ENCODE peak calls at places on chromosomes 12 and 14, in four cellular contexts. L is mucosa of descending colon, Q is NB4, V is progenitor cell of endocrine pancreas. A is an unnamed sample.

GRCh38 chr12:65742481-65742971 is 81.8 kb upstream of the HMGA2 start:
- DNase-seq in L (no peak), Q (no peak), V (no peak), A (peak)

GRCh38 chr12:25130741-25131188 is 64.2 kb downstream of the DNAI7 start:
- DNase-seq in L (no peak), Q (peak), V (no peak), A (no peak)

GRCh38 chr14:95254356-95254755 is 65.4 kb downstream of the CLMN start:
- DNase-seq in L (no peak), Q (no peak), V (no peak), A (no peak)

GRCh38 chr12:52025301-52026172 is 18.8 kb downstream of the TAMALIN start:
- DNase-seq in L (peak), Q (peak), V (peak), A (peak)

GRCh38 chr14:77324816-77325745 is 4.2 kb downstream of the GSTZ1 start:
- DNase-seq in L (no peak), Q (no peak), V (no peak), A (no peak)

GRCh38 chr14:37697489-37698121 is 102.2 kb downstream of the TTC6 start:
- DNase-seq in L (no peak), Q (no peak), V (no peak), A (no peak)

GRCh38 chr12:117321572-117321971 is 39.9 kb downstream of the NOS1 start:
- DNase-seq in L (no peak), Q (peak), V (no peak), A (no peak)

GRCh38 chr12:71661977-71662522 is 1.6 kb downstream of the ZFC3H1 start:
- DNase-seq in L (no peak), Q (no peak), V (no peak), A (no peak)

GRCh38 chr14:27228053-27228452 is 630.2 kb upstream of the NOVA1 start:
- DNase-seq in L (no peak), Q (no peak), V (no peak), A (no peak)

GRCh38 chr12:76276499-76277151 is 71.6 kb downstream of the BBS10 start:
- DNase-seq in L (no peak), Q (no peak), V (no peak), A (no peak)

GRCh38 chr12:105355752-105356151 is 25.3 kb downstream of the C12orf75 start:
- DNase-seq in L (no peak), Q (no peak), V (no peak), A (no peak)

GRCh38 chr12:78343657-78344056 is 513.0 kb downstream of the NAV3 start:
- DNase-seq in L (no peak), Q (no peak), V (no peak), A (no peak)

GRCh38 chr12:69527506-69528272 is 57.5 kb downstream of the FRS2 start:
- DNase-seq in L (no peak), Q (no peak), V (no peak), A (no peak)

GRCh38 chr14:24456980-24457379 is 14.4 kb upstream of the SDR39U1 start:
- DNase-seq in L (no peak), Q (no peak), V (no peak), A (no peak)

GRCh38 chr12:123488539-123489230 is 30.7 kb downstream of the SNRNP35 start:
- DNase-seq in L (no peak), Q (no peak), V (no peak), A (no peak)

GRCh38 chr14:92649934-92650545 is 98.4 kb downstream of the LGMN start:
- DNase-seq in L (peak), Q (peak), V (no peak), A (no peak)

GRCh38 chr12:50314629-50315312 is 31.5 kb upstream of the LIMA1 start:
- DNase-seq in L (no peak), Q (peak), V (no peak), A (peak)

GRCh38 chr14:75226755-75227544 is 50.5 kb upstream of the TMED10 start:
- DNase-seq in L (no peak), Q (no peak), V (no peak), A (no peak)

GRCh38 chr14:77663289-77663688 is 44.5 kb downstream of the ALKBH1 start:
- DNase-seq in L (no peak), Q (no peak), V (no peak), A (no peak)

GRCh38 chr14:34423445-34423844 is 38.6 kb downstream of the SPTSSA start:
- DNase-seq in L (no peak), Q (no peak), V (no peak), A (no peak)

GRCh38 chr12:24379038-24379437 is 429.6 kb upstream of the SOX5 start:
- DNase-seq in L (no peak), Q (no peak), V (no peak), A (no peak)

GRCh38 chr14:89858084-89858483 is 96.4 kb downstream of the EFCAB11 start:
- DNase-seq in L (no peak), Q (no peak), V (no peak), A (no peak)

GRCh38 chr12:55743131-55743921 is 404 bp downstream of the GDF11 start:
- DNase-seq in L (peak), Q (peak), V (peak), A (no peak)

GRCh38 chr12:51098611-51099010 is 15.2 kb upstream of the CSRNP2 start:
- DNase-seq in L (no peak), Q (no peak), V (no peak), A (no peak)

GRCh38 chr12:52405922-52406385 is at the start of gene KRT82:
- DNase-seq in L (no peak), Q (no peak), V (no peak), A (no peak)

GRCh38 chr14:32021341-32021740 is 55.8 kb upstream of the ARHGAP5 start:
- DNase-seq in L (no peak), Q (no peak), V (no peak), A (no peak)

GRCh38 chr12:7114851-7115250 is 5.8 kb upstream of the C1RL start:
- DNase-seq in L (no peak), Q (no peak), V (no peak), A (no peak)

GRCh38 chr14:100138082-100138787 is 21.2 kb downstream of the DEGS2 start:
- DNase-seq in L (no peak), Q (no peak), V (no peak), A (no peak)

GRCh38 chr14:40413146-40413545 is 980.9 kb upstream of the FBXO33 start:
- DNase-seq in L (no peak), Q (no peak), V (no peak), A (no peak)

DNA sequence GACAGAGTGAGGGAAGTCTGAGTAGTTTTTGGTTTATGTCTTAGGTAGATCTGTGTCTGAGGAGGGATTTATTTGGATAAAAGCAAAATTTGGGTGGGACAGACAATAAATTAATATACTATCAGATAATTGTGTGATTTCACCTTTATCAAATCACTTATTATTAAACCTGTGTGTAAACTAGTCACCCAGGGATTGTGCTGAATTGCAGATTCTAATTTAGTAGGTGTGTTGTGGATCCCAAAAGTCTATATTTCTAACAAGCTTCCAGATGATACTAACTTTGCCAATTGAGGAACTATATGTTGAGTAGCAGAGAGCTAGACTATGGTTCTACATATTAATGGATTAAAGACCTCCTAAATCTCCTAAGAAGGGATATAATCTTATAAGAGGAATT is 978.5 kb upstream of the FBXO33 start:
- DNase-seq in L (no peak), Q (no peak), V (no peak), A (no peak)
- TF ChIP-seq CTCF in L (no peak), Q (no peak), V (no peak), A (no peak)

GRCh38 chr14:91059576-91060471 is 617 bp downstream of the RPS6KA5 start:
- DNase-seq in L (peak), Q (peak), V (peak), A (no peak)
- TF ChIP-seq CTCF in L (no peak), Q (no peak), V (no peak), A (peak)

GRCh38 chr12:67155863-67156262 is 113.3 kb upstream of the CAND1 start:
- DNase-seq in L (no peak), Q (no peak), V (no peak), A (no peak)

GRCh38 chr12:67161322-67161918 is 107.7 kb upstream of the CAND1 start:
- DNase-seq in L (no peak), Q (peak), V (no peak), A (no peak)
- TF ChIP-seq CTCF in L (peak), Q (peak), V (peak), A (peak)

GRCh38 chr12:101491325-101491724 is 16.2 kb downstream of the SPIC start:
- DNase-seq in L (no peak), Q (no peak), V (no peak), A (no peak)

GRCh38 chr12:101485015-101485414 is 9.9 kb downstream of the SPIC start:
- DNase-seq in L (no peak), Q (no peak), V (no peak), A (no peak)

DNA sequence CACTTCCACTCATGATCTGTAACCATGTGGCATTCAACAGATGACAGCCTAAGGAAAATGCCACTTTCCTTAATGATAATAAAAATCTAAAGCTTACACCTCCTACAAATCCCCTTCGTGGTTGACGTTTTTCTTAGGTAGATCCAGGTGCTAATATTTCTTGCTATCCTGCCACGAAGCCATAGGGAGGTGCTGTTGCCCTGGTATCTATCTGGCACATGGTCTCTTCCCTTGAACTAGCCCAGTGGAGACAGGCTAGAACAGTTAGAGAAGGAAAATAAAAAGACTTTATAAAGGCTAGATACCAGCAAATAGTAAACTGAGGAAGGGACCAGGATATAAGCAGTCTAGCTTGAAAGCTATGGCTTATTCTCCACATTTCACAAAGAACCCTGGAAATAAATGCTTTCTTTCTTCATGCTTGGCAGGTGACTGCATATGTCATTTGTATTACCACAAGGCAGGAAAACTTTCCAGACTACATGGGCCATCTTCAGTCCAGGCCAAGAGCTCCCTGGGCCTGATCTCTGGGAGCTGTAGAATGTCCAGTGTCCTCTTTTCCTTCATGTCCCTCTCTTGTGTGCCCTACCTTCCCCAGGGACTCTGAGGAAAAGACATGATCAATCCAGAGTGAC is 15.3 kb downstream of the SPIC start:
- DNase-seq in L (no peak), Q (peak), V (no peak), A (no peak)
- TF ChIP-seq CTCF in L (no peak), Q (peak), V (peak), A (peak)

GRCh38 chr14:23345987-23346692 is 6.5 kb downstream of the SLC22A17 start:
- DNase-seq in L (no peak), Q (no peak), V (no peak), A (no peak)
- TF ChIP-seq CTCF in L (no peak), Q (no peak), V (peak), A (no peak)

GRCh38 chr12:67068204-67068731 is 200.9 kb upstream of the CAND1 start:
- DNase-seq in L (no peak), Q (no peak), V (no peak), A (no peak)

GRCh38 chr12:67068773-67069450 is 200.2 kb upstream of the CAND1 start:
- DNase-seq in L (peak), Q (peak), V (peak), A (no peak)

GRCh38 chr12:67069451-67070306 is 199.5 kb upstream of the CAND1 start:
- DNase-seq in L (peak), Q (peak), V (peak), A (no peak)

GRCh38 chr12:67070307-67070600 is 198.9 kb upstream of the CAND1 start:
- DNase-seq in L (no peak), Q (no peak), V (no peak), A (no peak)

GRCh38 chr12:67067453-67068203 is 201.5 kb upstream of the CAND1 start:
- DNase-seq in L (no peak), Q (no peak), V (no peak), A (no peak)
- TF ChIP-seq CTCF in L (no peak), Q (no peak), V (no peak), A (no peak)

DNA sequence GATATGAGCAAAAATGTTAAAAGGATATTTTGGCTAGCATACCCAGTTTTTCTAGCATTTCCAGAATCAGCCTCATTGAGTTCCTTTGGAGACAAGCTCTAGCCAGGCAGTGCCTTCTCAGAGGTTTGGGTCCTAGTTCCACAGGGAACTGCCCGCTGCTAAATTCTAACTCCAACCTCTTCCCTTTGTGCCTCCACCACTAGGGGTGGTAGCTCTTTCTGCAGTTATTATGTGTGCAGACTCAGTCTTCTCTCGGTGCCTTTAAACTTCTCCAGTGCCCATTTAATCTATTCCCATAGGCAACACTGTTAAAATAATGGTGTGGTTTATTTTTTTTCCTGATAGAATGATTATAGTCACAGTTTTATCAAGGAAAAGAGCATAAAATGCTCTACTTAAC is 21.5 kb upstream of the SLC25A3 start:
- DNase-seq in L (no peak), Q (peak), V (no peak), A (peak)
- TF ChIP-seq CTCF in L (no peak), Q (peak), V (peak), A (peak)

GRCh38 chr12:120254809-120255208 is 10.7 kb downstream of the PXN start:
- DNase-seq in L (no peak), Q (no peak), V (no peak), A (no peak)
- TF ChIP-seq CTCF in L (no peak), Q (peak), V (no peak), A (no peak)

GRCh38 chr12:107612508-107612907 is 73.1 kb upstream of the PWP1 start:
- DNase-seq in L (no peak), Q (no peak), V (no peak), A (no peak)

GRCh38 chr12:107610030-107610859 is 75.4 kb upstream of the PWP1 start:
- DNase-seq in L (no peak), Q (peak), V (no peak), A (no peak)

GRCh38 chr12:107605293-107605692 is 80.3 kb upstream of the PWP1 start:
- DNase-seq in L (no peak), Q (no peak), V (no peak), A (no peak)

DNA sequence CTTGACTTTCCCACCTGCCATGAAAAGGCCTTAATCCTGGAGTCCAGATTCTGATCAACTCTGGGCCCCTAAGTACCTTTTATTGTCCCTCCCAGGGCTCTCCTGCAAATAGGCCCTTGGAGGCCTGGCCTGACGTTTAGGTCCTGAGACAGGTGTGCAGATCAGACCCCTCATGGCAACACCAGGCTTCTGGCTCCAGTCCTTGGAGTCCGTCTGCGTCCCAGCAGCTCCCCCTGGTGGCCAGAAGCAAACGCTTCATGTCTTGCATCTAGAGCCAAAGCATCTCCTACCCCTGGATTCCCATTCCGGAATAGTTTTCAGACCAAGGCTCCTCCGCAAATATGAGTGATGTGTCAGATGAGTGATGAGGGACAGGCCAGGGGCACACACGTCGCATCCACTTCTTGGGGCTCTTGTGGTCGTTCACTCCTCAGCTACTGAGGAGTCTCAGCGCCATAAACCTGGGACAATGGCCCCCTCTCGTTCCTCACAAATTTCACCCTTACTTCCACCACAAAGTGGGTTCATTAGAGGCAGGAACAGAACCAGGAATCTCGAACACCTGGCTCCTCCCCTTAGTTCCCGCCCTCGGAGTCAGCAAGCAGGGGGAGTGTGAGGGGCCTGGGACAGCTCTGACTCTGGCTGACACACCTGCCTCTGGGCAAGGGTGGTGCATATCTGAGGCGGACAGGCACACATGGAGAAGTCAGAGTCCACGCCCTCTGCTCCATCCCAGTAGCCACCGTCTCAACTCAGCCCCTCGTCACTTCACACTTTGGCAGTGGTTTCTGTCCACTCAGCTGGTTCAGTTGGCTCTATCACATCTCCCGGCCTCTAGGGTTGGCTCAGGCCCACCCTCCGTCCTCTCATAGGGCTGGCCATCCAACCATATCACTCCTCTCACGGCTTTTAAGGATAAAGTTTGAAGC is 77.9 kb upstream of the PWP1 start:
- DNase-seq in L (peak), Q (peak), V (peak), A (peak)
- TF ChIP-seq CTCF in L (peak), Q (peak), V (peak), A (peak)